ENCODE peak calls at places on chromosome 7, in six cellular contexts. L is stomach, K is GM12865, F is heart right ventricle, N is cardiac fibroblast, B is A549. Z is an unnamed sample.

GRCh38 chr7:117110480-117111315 is 157.4 kb downstream of the ST7 start:
- DNase-seq in F (no peak), B (no peak), L (no peak), K (peak), N (no peak), Z (peak)

GRCh38 chr7:112665709-112666108 is 124.5 kb downstream of the TMEM168 start:
- DNase-seq in L (no peak), K (no peak), N (peak), B (peak), F (no peak), Z (peak)

GRCh38 chr7:64541438-64542359 is 21.2 kb downstream of the ZNF680 start:
- DNase-seq in L (no peak), N (peak), B (no peak), F (no peak), K (no peak), Z (no peak)

GRCh38 chr7:30660331-30661255 is 21.7 kb downstream of the CRHR2 start:
- DNase-seq in N (no peak), K (no peak), F (no peak), L (no peak), B (no peak), Z (no peak)

GRCh38 chr7:74269757-74270277 is 15.6 kb upstream of the RFC2 start:
- DNase-seq in B (peak), L (peak), N (peak), K (peak), F (no peak), Z (peak)

GRCh38 chr7:155840909-155841308 is 28.6 kb upstream of the SHH start:
- DNase-seq in B (no peak), K (no peak), L (no peak), N (no peak), F (no peak), Z (no peak)

GRCh38 chr7:115274-115911 is 77.0 kb upstream of the FAM20C start:
- DNase-seq in K (no peak), B (no peak), F (no peak), L (no peak), N (peak), Z (peak)

GRCh38 chr7:132387596-132387995 is 188.7 kb downstream of the PLXNA4 start:
- DNase-seq in F (no peak), K (no peak), N (no peak), B (no peak), L (no peak), Z (no peak)

GRCh38 chr7:1844956-1845390 is 174.9 kb downstream of the ELFN1 start:
- DNase-seq in L (no peak), K (no peak), F (peak), B (no peak), N (no peak), Z (no peak)

GRCh38 chr7:40199076-40199802 is 64.4 kb downstream of the SUGCT start:
- DNase-seq in L (no peak), N (peak), K (peak), F (no peak), B (peak), Z (peak)

GRCh38 chr7:155850001-155850436 is 37.8 kb upstream of the SHH start:
- DNase-seq in B (no peak), K (no peak), N (no peak), F (no peak), L (no peak), Z (no peak)

GRCh38 chr7:77745746-77746145 is 49.5 kb downstream of the RSBN1L start:
- DNase-seq in L (no peak), N (no peak), B (no peak), K (no peak), F (no peak), Z (no peak)

GRCh38 chr7:142908921-142909870 is 23.7 kb upstream of the TRPV6 start:
- DNase-seq in N (peak), F (no peak), B (peak), L (peak), K (peak), Z (peak)

GRCh38 chr7:106290319-106290718 is 5.5 kb upstream of the NAMPT start:
- DNase-seq in L (no peak), K (no peak), B (no peak), N (no peak), F (no peak), Z (peak)

GRCh38 chr7:46886669-46887374 is 695.1 kb downstream of the TNS3 start:
- DNase-seq in K (no peak), B (no peak), N (no peak), F (no peak), L (no peak), Z (no peak)

GRCh38 chr7:17318146-17318545 is 19.7 kb downstream of the AHR start:
- DNase-seq in F (no peak), B (peak), L (no peak), K (no peak), N (peak), Z (no peak)

GRCh38 chr7:63028376-63029206 is 970.1 kb upstream of the ZNF722 start:
- DNase-seq in F (no peak), K (no peak), N (no peak), B (no peak), L (no peak), Z (no peak)

GRCh38 chr7:31094271-31094670 is 42.2 kb downstream of the ADCYAP1R1 start:
- DNase-seq in L (peak), K (no peak), B (no peak), F (no peak), N (no peak), Z (no peak)

GRCh38 chr7:137167609-137168008 is 175.9 kb downstream of the PTN start:
- DNase-seq in F (no peak), L (no peak), K (no peak), N (no peak), B (no peak), Z (no peak)
- H3K4me3 ChIP-seq in F (no peak), L (no peak), K (no peak), N (no peak), B (no peak), Z (no peak)

GRCh38 chr7:114939484-114940097 is 17.7 kb downstream of the MDFIC start:
- DNase-seq in F (no peak), L (no peak), K (peak), B (no peak), N (no peak), Z (no peak)
- H3K4me3 ChIP-seq in F (no peak), L (no peak), K (no peak), B (no peak), N (no peak), Z (no peak)

DNA sequence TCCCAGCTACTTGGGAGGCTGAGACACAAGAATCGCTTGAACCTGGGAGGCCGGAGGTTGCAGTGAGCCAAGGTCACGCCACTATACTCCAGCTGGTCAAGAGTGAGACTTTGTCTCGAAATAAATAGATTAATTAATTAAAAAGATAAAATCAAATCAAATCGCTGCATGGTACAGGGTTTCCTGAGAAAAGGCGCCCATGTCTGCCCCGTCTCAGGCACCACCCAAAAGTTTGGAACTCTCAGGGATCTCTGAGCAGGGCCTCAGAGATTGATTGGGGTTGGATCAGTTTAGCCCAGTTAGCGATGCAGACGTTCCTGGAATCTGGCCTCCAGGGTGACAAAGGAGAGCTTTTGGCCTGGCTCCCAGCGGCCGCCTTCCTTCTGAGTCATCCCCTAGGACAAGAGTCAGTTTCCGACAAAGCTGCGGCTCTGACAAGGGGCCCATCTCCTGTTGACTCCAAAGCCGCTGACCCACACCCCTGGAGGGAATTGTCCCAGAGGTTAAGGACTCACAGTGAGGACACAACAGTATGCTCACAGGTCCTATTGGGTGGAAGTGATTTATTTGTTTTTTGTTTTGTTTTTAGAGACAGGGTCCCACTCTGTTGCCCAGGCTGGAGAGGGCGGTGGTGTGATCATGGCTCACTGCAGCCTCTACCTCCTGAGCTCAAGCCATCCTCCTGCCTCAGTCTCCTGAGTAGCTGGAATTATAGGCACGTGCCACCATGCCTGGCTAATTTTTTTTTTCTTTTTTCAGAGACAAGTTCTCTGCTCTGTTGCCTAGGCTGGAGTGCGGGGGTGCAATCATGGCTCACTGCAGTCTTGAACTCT is 6.8 kb downstream of the ORAI2 start:
- DNase-seq in L (no peak), K (no peak), B (peak), F (peak), N (peak), Z (peak)
- H3K4me3 ChIP-seq in L (no peak), K (no peak), B (no peak), F (no peak), N (no peak), Z (no peak)

DNA sequence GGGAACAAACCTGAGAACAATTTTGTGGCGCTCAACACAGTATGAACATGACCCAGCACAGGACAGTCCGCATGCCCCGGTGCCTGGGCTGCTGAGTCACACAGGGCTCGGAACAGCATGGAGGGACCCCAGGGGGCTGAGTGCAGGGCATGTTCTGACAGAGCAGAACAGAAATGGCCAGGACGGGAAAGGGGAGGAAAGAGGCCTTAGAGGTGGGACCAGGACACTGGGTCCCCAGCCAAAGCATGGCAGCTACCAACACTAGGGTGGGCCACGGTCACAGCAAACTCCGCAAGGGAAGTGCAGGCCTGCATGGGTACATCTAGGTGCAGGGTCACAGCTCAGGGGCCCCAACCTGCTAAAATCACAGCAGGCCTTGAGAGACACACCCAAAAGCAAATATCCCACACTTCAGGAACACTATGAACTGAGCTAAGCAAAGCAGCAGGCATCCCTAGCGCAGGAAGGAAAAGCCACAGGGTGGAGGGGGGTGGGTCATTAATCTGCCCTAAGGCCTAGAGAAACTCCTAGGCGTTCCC is 5.6 kb downstream of the IMPDH1 start:
- DNase-seq in F (no peak), L (peak), K (no peak), B (no peak), N (no peak), Z (no peak)
- H3K4me3 ChIP-seq in F (no peak), L (peak), K (peak), B (peak), N (peak), Z (no peak)

DNA sequence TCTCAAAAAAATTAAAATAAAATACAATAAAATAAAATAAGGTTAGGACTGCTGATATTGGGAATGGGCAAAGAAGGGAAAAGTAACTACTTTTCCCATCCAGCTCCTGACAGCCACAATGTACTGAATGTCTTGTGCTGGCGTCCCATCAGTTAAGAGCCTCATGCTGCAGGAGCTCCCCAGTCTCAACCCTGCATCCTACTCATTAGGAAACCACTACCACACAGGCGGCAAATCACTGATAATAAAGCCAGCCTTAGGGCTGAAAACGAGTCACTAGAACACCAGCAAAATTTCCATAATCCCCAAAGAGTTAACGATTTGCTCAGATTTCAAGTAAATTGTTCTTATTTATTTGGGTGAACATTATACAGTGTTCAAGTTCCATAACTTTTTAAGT is 4.3 kb downstream of the YWHAG start:
- DNase-seq in F (no peak), L (no peak), N (no peak), K (no peak), B (no peak), Z (no peak)
- H3K4me3 ChIP-seq in F (no peak), L (no peak), N (no peak), K (no peak), B (no peak), Z (no peak)

Z was measured in hepatocyte.